ENCODE peak calls at places on chromosomes 5 and 9, in ten cellular contexts. One of them, this sample, is unnamed.

GRCh38 chr5:8952147-8952546 is 593.7 kb downstream of the SEMA5A start:
- DNase-seq in activated T-helper 1 cell treated with anti-CD3 and anti-CD28 coated beads, Interleukin-2, amount 50 U/mL, for 16 hours: no peak
- DNase-seq in substantia nigra: no peak
- DNase-seq in tibial artery: no peak
- DNase-seq in heart left ventricle: no peak
- DNase-seq in left ventricle myocardium inferior: no peak
- DNase-seq in transverse colon: no peak
- DNase-seq in MM.1S: no peak
- DNase-seq in HS-5: no peak
- DNase-seq in SW480: no peak
- DNase-seq in this sample: no peak

GRCh38 chr9:129624168-129624759 is 1.7 kb upstream of the NTMT1 start:
- DNase-seq in tibial artery: peak; percentile 76
- DNase-seq in MM.1S: peak; percentile 66
- DNase-seq in HS-5: no peak
- DNase-seq in left ventricle myocardium inferior: no peak
- DNase-seq in transverse colon: peak; percentile 66
- DNase-seq in activated T-helper 1 cell treated with anti-CD3 and anti-CD28 coated beads, Interleukin-2, amount 50 U/mL, for 16 hours: peak; percentile 54
- DNase-seq in SW480: peak; percentile 47
- DNase-seq in heart left ventricle: no peak
- DNase-seq in substantia nigra: no peak
- DNase-seq in this sample: no peak

GRCh38 chr9:92720209-92720765 is 44.3 kb downstream of the BICD2 start:
- DNase-seq in transverse colon: no peak
- DNase-seq in HS-5: no peak
- DNase-seq in substantia nigra: no peak
- DNase-seq in left ventricle myocardium inferior: no peak
- DNase-seq in MM.1S: no peak
- DNase-seq in activated T-helper 1 cell treated with anti-CD3 and anti-CD28 coated beads, Interleukin-2, amount 50 U/mL, for 16 hours: no peak
- DNase-seq in tibial artery: no peak
- DNase-seq in heart left ventricle: no peak
- DNase-seq in SW480: no peak
- DNase-seq in this sample: no peak

GRCh38 chr9:75532651-75533050 is 357.8 kb upstream of the PCSK5 start:
- DNase-seq in left ventricle myocardium inferior: no peak
- DNase-seq in transverse colon: no peak
- DNase-seq in SW480: no peak
- DNase-seq in MM.1S: no peak
- DNase-seq in tibial artery: no peak
- DNase-seq in heart left ventricle: no peak
- DNase-seq in HS-5: no peak
- DNase-seq in substantia nigra: no peak
- DNase-seq in activated T-helper 1 cell treated with anti-CD3 and anti-CD28 coated beads, Interleukin-2, amount 50 U/mL, for 16 hours: no peak
- DNase-seq in this sample: no peak

GRCh38 chr5:105504-106080 is 13.6 kb downstream of the PLEKHG4B start:
- DNase-seq in activated T-helper 1 cell treated with anti-CD3 and anti-CD28 coated beads, Interleukin-2, amount 50 U/mL, for 16 hours: no peak
- DNase-seq in MM.1S: no peak
- DNase-seq in heart left ventricle: no peak
- DNase-seq in HS-5: no peak
- DNase-seq in substantia nigra: no peak
- DNase-seq in tibial artery: no peak
- DNase-seq in left ventricle myocardium inferior: no peak
- DNase-seq in transverse colon: no peak
- DNase-seq in SW480: no peak
- DNase-seq in this sample: no peak

GRCh38 chr5:180807654-180808414 is 5.2 kb upstream of the MGAT1 start:
- DNase-seq in transverse colon: peak; percentile 6
- DNase-seq in tibial artery: no peak
- DNase-seq in SW480: no peak
- DNase-seq in HS-5: no peak
- DNase-seq in substantia nigra: no peak
- DNase-seq in heart left ventricle: no peak
- DNase-seq in MM.1S: no peak
- DNase-seq in left ventricle myocardium inferior: no peak
- DNase-seq in activated T-helper 1 cell treated with anti-CD3 and anti-CD28 coated beads, Interleukin-2, amount 50 U/mL, for 16 hours: no peak
- DNase-seq in this sample: no peak

GRCh38 chr5:178323961-178324360 is 91.4 kb upstream of the PHYKPL start:
- DNase-seq in transverse colon: no peak
- DNase-seq in SW480: no peak
- DNase-seq in tibial artery: no peak
- DNase-seq in left ventricle myocardium inferior: no peak
- DNase-seq in MM.1S: no peak
- DNase-seq in substantia nigra: no peak
- DNase-seq in activated T-helper 1 cell treated with anti-CD3 and anti-CD28 coated beads, Interleukin-2, amount 50 U/mL, for 16 hours: no peak
- DNase-seq in heart left ventricle: peak; percentile 13
- DNase-seq in HS-5: no peak
- DNase-seq in this sample: peak; percentile 36

GRCh38 chr9:128771094-128771721 is 519 bp downstream of the ZER1 start:
- DNase-seq in activated T-helper 1 cell treated with anti-CD3 and anti-CD28 coated beads, Interleukin-2, amount 50 U/mL, for 16 hours: peak; percentile 7
- DNase-seq in heart left ventricle: no peak
- DNase-seq in left ventricle myocardium inferior: no peak
- DNase-seq in HS-5: no peak
- DNase-seq in substantia nigra: no peak
- DNase-seq in tibial artery: no peak
- DNase-seq in SW480: peak; percentile 18
- DNase-seq in transverse colon: peak; percentile 40
- DNase-seq in MM.1S: peak; percentile 45
- DNase-seq in this sample: no peak

GRCh38 chr9:127506117-127506813 is 55.0 kb downstream of the LRSAM1 start:
- DNase-seq in substantia nigra: no peak
- DNase-seq in activated T-helper 1 cell treated with anti-CD3 and anti-CD28 coated beads, Interleukin-2, amount 50 U/mL, for 16 hours: no peak
- DNase-seq in transverse colon: no peak
- DNase-seq in HS-5: no peak
- DNase-seq in heart left ventricle: no peak
- DNase-seq in SW480: no peak
- DNase-seq in MM.1S: no peak
- DNase-seq in left ventricle myocardium inferior: no peak
- DNase-seq in tibial artery: peak; percentile 68
- DNase-seq in this sample: no peak

GRCh38 chr9:107759823-107760166 is 270.2 kb upstream of the KLF4 start:
- DNase-seq in heart left ventricle: no peak
- DNase-seq in HS-5: no peak
- DNase-seq in activated T-helper 1 cell treated with anti-CD3 and anti-CD28 coated beads, Interleukin-2, amount 50 U/mL, for 16 hours: no peak
- DNase-seq in MM.1S: no peak
- DNase-seq in transverse colon: no peak
- DNase-seq in SW480: no peak
- DNase-seq in left ventricle myocardium inferior: no peak
- DNase-seq in tibial artery: no peak
- DNase-seq in substantia nigra: no peak
- DNase-seq in this sample: no peak

GRCh38 chr5:83147593-83147992 is 70.2 kb downstream of the XRCC4 start:
- DNase-seq in HS-5: no peak
- DNase-seq in MM.1S: no peak
- DNase-seq in substantia nigra: no peak
- DNase-seq in SW480: no peak
- DNase-seq in heart left ventricle: no peak
- DNase-seq in activated T-helper 1 cell treated with anti-CD3 and anti-CD28 coated beads, Interleukin-2, amount 50 U/mL, for 16 hours: no peak
- DNase-seq in tibial artery: no peak
- DNase-seq in transverse colon: no peak
- DNase-seq in left ventricle myocardium inferior: no peak
- DNase-seq in this sample: no peak

GRCh38 chr5:110880413-110880812 is 141.6 kb downstream of the SLC25A46 start:
- DNase-seq in left ventricle myocardium inferior: no peak
- DNase-seq in MM.1S: no peak
- DNase-seq in SW480: no peak
- DNase-seq in transverse colon: no peak
- DNase-seq in tibial artery: peak; percentile 76
- DNase-seq in activated T-helper 1 cell treated with anti-CD3 and anti-CD28 coated beads, Interleukin-2, amount 50 U/mL, for 16 hours: no peak
- DNase-seq in HS-5: peak; percentile 48
- DNase-seq in substantia nigra: no peak
- DNase-seq in heart left ventricle: peak; percentile 30
- DNase-seq in this sample: no peak

GRCh38 chr5:1010181-1010510 is 1.5 kb downstream of the NKD2 start:
- DNase-seq in SW480: peak; percentile 75
- DNase-seq in MM.1S: no peak
- DNase-seq in heart left ventricle: peak; percentile 42
- DNase-seq in left ventricle myocardium inferior: peak; percentile 25
- DNase-seq in substantia nigra: no peak
- DNase-seq in activated T-helper 1 cell treated with anti-CD3 and anti-CD28 coated beads, Interleukin-2, amount 50 U/mL, for 16 hours: no peak
- DNase-seq in transverse colon: no peak
- DNase-seq in tibial artery: peak; percentile 43
- DNase-seq in HS-5: no peak
- DNase-seq in this sample: peak; percentile 15

GRCh38 chr5:171258737-171259405 is 50.2 kb upstream of the TLX3 start:
- DNase-seq in left ventricle myocardium inferior: no peak
- DNase-seq in HS-5: no peak
- DNase-seq in substantia nigra: no peak
- DNase-seq in transverse colon: no peak
- DNase-seq in MM.1S: no peak
- DNase-seq in activated T-helper 1 cell treated with anti-CD3 and anti-CD28 coated beads, Interleukin-2, amount 50 U/mL, for 16 hours: no peak
- DNase-seq in SW480: no peak
- DNase-seq in tibial artery: no peak
- DNase-seq in heart left ventricle: no peak
- DNase-seq in this sample: no peak

GRCh38 chr9:97419315-97419867 is 7.5 kb downstream of the TDRD7 start:
- DNase-seq in tibial artery: no peak
- DNase-seq in heart left ventricle: no peak
- DNase-seq in transverse colon: no peak
- DNase-seq in activated T-helper 1 cell treated with anti-CD3 and anti-CD28 coated beads, Interleukin-2, amount 50 U/mL, for 16 hours: no peak
- DNase-seq in SW480: no peak
- DNase-seq in MM.1S: no peak
- DNase-seq in substantia nigra: no peak
- DNase-seq in HS-5: peak; percentile 68
- DNase-seq in left ventricle myocardium inferior: no peak
- DNase-seq in this sample: no peak

GRCh38 chr9:87112656-87113055 is 165.3 kb upstream of the GAS1 start:
- DNase-seq in substantia nigra: no peak
- DNase-seq in left ventricle myocardium inferior: no peak
- DNase-seq in tibial artery: no peak
- DNase-seq in transverse colon: no peak
- DNase-seq in SW480: no peak
- DNase-seq in heart left ventricle: no peak
- DNase-seq in activated T-helper 1 cell treated with anti-CD3 and anti-CD28 coated beads, Interleukin-2, amount 50 U/mL, for 16 hours: no peak
- DNase-seq in MM.1S: no peak
- DNase-seq in HS-5: no peak
- DNase-seq in this sample: no peak

GRCh38 chr5:142253938-142254895 is 70.6 kb downstream of the SPRY4 start:
- DNase-seq in activated T-helper 1 cell treated with anti-CD3 and anti-CD28 coated beads, Interleukin-2, amount 50 U/mL, for 16 hours: no peak
- DNase-seq in heart left ventricle: no peak
- DNase-seq in HS-5: no peak
- DNase-seq in tibial artery: no peak
- DNase-seq in SW480: no peak
- DNase-seq in substantia nigra: no peak
- DNase-seq in transverse colon: no peak
- DNase-seq in left ventricle myocardium inferior: no peak
- DNase-seq in MM.1S: no peak
- DNase-seq in this sample: no peak

GRCh38 chr9:109064963-109065701 is 51.8 kb upstream of the CTNNAL1 start:
- DNase-seq in heart left ventricle: no peak
- DNase-seq in transverse colon: no peak
- DNase-seq in substantia nigra: no peak
- DNase-seq in tibial artery: no peak
- DNase-seq in SW480: peak; percentile 37
- DNase-seq in MM.1S: no peak
- DNase-seq in HS-5: peak; percentile 62
- DNase-seq in left ventricle myocardium inferior: no peak
- DNase-seq in activated T-helper 1 cell treated with anti-CD3 and anti-CD28 coated beads, Interleukin-2, amount 50 U/mL, for 16 hours: no peak
- DNase-seq in this sample: no peak

GRCh38 chr9:97703437-97704326 is 6.5 kb upstream of the XPA start:
- DNase-seq in transverse colon: no peak
- DNase-seq in heart left ventricle: no peak
- DNase-seq in MM.1S: peak; percentile 63
- DNase-seq in HS-5: no peak
- DNase-seq in activated T-helper 1 cell treated with anti-CD3 and anti-CD28 coated beads, Interleukin-2, amount 50 U/mL, for 16 hours: no peak
- DNase-seq in substantia nigra: no peak
- DNase-seq in left ventricle myocardium inferior: no peak
- DNase-seq in tibial artery: no peak
- DNase-seq in SW480: peak; percentile 94
- DNase-seq in this sample: no peak

GRCh38 chr9:7858166-7858565 is 58.6 kb upstream of the DMAC1 start:
- DNase-seq in HS-5: no peak
- DNase-seq in heart left ventricle: no peak
- DNase-seq in substantia nigra: no peak
- DNase-seq in activated T-helper 1 cell treated with anti-CD3 and anti-CD28 coated beads, Interleukin-2, amount 50 U/mL, for 16 hours: no peak
- DNase-seq in left ventricle myocardium inferior: no peak
- DNase-seq in MM.1S: no peak
- DNase-seq in SW480: no peak
- DNase-seq in tibial artery: no peak
- DNase-seq in transverse colon: no peak
- DNase-seq in this sample: no peak

GRCh38 chr5:57176350-57176857 is 2.5 kb downstream of the GPBP1 start:
- DNase-seq in tibial artery: no peak
- DNase-seq in heart left ventricle: no peak
- DNase-seq in activated T-helper 1 cell treated with anti-CD3 and anti-CD28 coated beads, Interleukin-2, amount 50 U/mL, for 16 hours: no peak
- DNase-seq in left ventricle myocardium inferior: no peak
- DNase-seq in HS-5: peak; percentile 26
- DNase-seq in MM.1S: peak; percentile 82
- DNase-seq in SW480: no peak
- DNase-seq in substantia nigra: no peak
- DNase-seq in transverse colon: no peak
- DNase-seq in this sample: no peak

GRCh38 chr9:137665697-137666504 is 47.1 kb downstream of the EHMT1 start:
- DNase-seq in MM.1S: no peak
- DNase-seq in activated T-helper 1 cell treated with anti-CD3 and anti-CD28 coated beads, Interleukin-2, amount 50 U/mL, for 16 hours: no peak
- DNase-seq in tibial artery: no peak
- DNase-seq in transverse colon: no peak
- DNase-seq in heart left ventricle: no peak
- DNase-seq in left ventricle myocardium inferior: no peak
- DNase-seq in SW480: no peak
- DNase-seq in substantia nigra: no peak
- DNase-seq in HS-5: no peak
- DNase-seq in this sample: no peak

GRCh38 chr9:134658378-134658955 is 16.9 kb downstream of the COL5A1 start:
- DNase-seq in tibial artery: peak; percentile 60
- DNase-seq in left ventricle myocardium inferior: peak; percentile 11
- DNase-seq in heart left ventricle: no peak
- DNase-seq in SW480: no peak
- DNase-seq in activated T-helper 1 cell treated with anti-CD3 and anti-CD28 coated beads, Interleukin-2, amount 50 U/mL, for 16 hours: no peak
- DNase-seq in MM.1S: no peak
- DNase-seq in HS-5: no peak
- DNase-seq in substantia nigra: no peak
- DNase-seq in transverse colon: no peak
- DNase-seq in this sample: peak; percentile 25

GRCh38 chr5:110329955-110330354 is 396.5 kb downstream of the TMEM232 start:
- DNase-seq in MM.1S: no peak
- DNase-seq in left ventricle myocardium inferior: no peak
- DNase-seq in transverse colon: no peak
- DNase-seq in heart left ventricle: no peak
- DNase-seq in SW480: no peak
- DNase-seq in activated T-helper 1 cell treated with anti-CD3 and anti-CD28 coated beads, Interleukin-2, amount 50 U/mL, for 16 hours: no peak
- DNase-seq in HS-5: no peak
- DNase-seq in substantia nigra: no peak
- DNase-seq in tibial artery: no peak
- DNase-seq in this sample: no peak

GRCh38 chr9:111916234-111916645 is 19.6 kb downstream of the UGCG start:
- DNase-seq in left ventricle myocardium inferior: no peak
- DNase-seq in SW480: no peak
- DNase-seq in transverse colon: no peak
- DNase-seq in activated T-helper 1 cell treated with anti-CD3 and anti-CD28 coated beads, Interleukin-2, amount 50 U/mL, for 16 hours: no peak
- DNase-seq in substantia nigra: no peak
- DNase-seq in MM.1S: no peak
- DNase-seq in heart left ventricle: no peak
- DNase-seq in tibial artery: no peak
- DNase-seq in HS-5: no peak
- DNase-seq in this sample: no peak

GRCh38 chr5:177468329-177469058 is 4.9 kb downstream of the DBN1 start:
- DNase-seq in left ventricle myocardium inferior: peak; percentile 63
- DNase-seq in heart left ventricle: peak; percentile 68
- DNase-seq in transverse colon: no peak
- DNase-seq in tibial artery: no peak
- DNase-seq in MM.1S: no peak
- DNase-seq in SW480: no peak
- DNase-seq in activated T-helper 1 cell treated with anti-CD3 and anti-CD28 coated beads, Interleukin-2, amount 50 U/mL, for 16 hours: no peak
- DNase-seq in HS-5: no peak
- DNase-seq in substantia nigra: no peak
- DNase-seq in this sample: no peak

GRCh38 chr5:75156585-75156984 is 80.1 kb downstream of the ANKRD31 start:
- DNase-seq in heart left ventricle: no peak
- DNase-seq in substantia nigra: no peak
- DNase-seq in MM.1S: no peak
- DNase-seq in transverse colon: no peak
- DNase-seq in activated T-helper 1 cell treated with anti-CD3 and anti-CD28 coated beads, Interleukin-2, amount 50 U/mL, for 16 hours: no peak
- DNase-seq in SW480: no peak
- DNase-seq in HS-5: no peak
- DNase-seq in tibial artery: no peak
- DNase-seq in left ventricle myocardium inferior: no peak
- DNase-seq in this sample: no peak

This sample was measured in right lobe of liver.